ENCODE peak calls at places on chromosomes 3 and 15, in four cellular contexts. One of them, this sample, is unnamed.
A peak's percentile ranks its signal among the peaks of the same experiment; 100 is the strongest.

GRCh38 chr15:31472636-31473383 is 146.2 kb downstream of the KLF13 start:
- DNase-seq in SK-N-SH: no peak
- DNase-seq in coronary artery: peak; percentile 68
- DNase-seq in GM23248: peak; percentile 68
- DNase-seq in this sample: no peak

GRCh38 chr15:28979208-28979891 is 93.6 kb downstream of the APBA2 start:
- DNase-seq in SK-N-SH: no peak
- DNase-seq in coronary artery: no peak
- DNase-seq in GM23248: no peak
- DNase-seq in this sample: no peak

GRCh38 chr3:49386056-49386756 is 25.6 kb downstream of the RHOA start:
- DNase-seq in SK-N-SH: no peak
- DNase-seq in coronary artery: no peak
- DNase-seq in GM23248: no peak
- DNase-seq in this sample: no peak

GRCh38 chr3:126551839-126552687 is 6.7 kb downstream of the C3orf22 start:
- DNase-seq in SK-N-SH: peak; percentile 17
- DNase-seq in coronary artery: peak; percentile 52
- DNase-seq in GM23248: no peak
- DNase-seq in this sample: no peak

GRCh38 chr3:98770261-98771039 is 7.3 kb downstream of the ST3GAL6 start:
- DNase-seq in SK-N-SH: no peak
- DNase-seq in coronary artery: no peak
- DNase-seq in GM23248: no peak
- DNase-seq in this sample: peak; percentile 24

GRCh38 chr3:94136133-94136532 is 73.3 kb downstream of the NSUN3 start:
- DNase-seq in SK-N-SH: no peak
- DNase-seq in coronary artery: no peak
- DNase-seq in GM23248: no peak
- DNase-seq in this sample: no peak

GRCh38 chr3:98550833-98551232 is 19.1 kb downstream of the GPR15 start:
- DNase-seq in SK-N-SH: no peak
- DNase-seq in coronary artery: no peak
- DNase-seq in GM23248: no peak
- DNase-seq in this sample: no peak

GRCh38 chr3:189944285-189945145 is 176.2 kb downstream of the P3H2 start:
- DNase-seq in SK-N-SH: no peak
- DNase-seq in coronary artery: no peak
- DNase-seq in GM23248: no peak
- DNase-seq in this sample: no peak

GRCh38 chr15:52673734-52674133 is 5.5 kb downstream of the ATOSA start:
- DNase-seq in SK-N-SH: no peak
- DNase-seq in coronary artery: no peak
- DNase-seq in GM23248: no peak
- DNase-seq in this sample: no peak

GRCh38 chr15:26771917-26772587 is 814 bp downstream of the GABRB3 start:
- DNase-seq in SK-N-SH: peak; percentile 78
- DNase-seq in coronary artery: no peak
- DNase-seq in GM23248: peak; percentile 20
- DNase-seq in this sample: peak; percentile 54

GRCh38 chr3:184417619-184418327 is 37.9 kb downstream of the CHRD start:
- DNase-seq in SK-N-SH: peak; percentile 85
- DNase-seq in coronary artery: no peak
- DNase-seq in GM23248: peak; percentile 78
- DNase-seq in this sample: peak; percentile 40

GRCh38 chr3:10563396-10563795 is 58.0 kb upstream of the ATP2B2 start:
- DNase-seq in SK-N-SH: no peak
- DNase-seq in coronary artery: no peak
- DNase-seq in GM23248: no peak
- DNase-seq in this sample: no peak

GRCh38 chr3:134476977-134477376 is 8.8 kb downstream of the ANAPC13 start:
- DNase-seq in SK-N-SH: no peak
- DNase-seq in coronary artery: no peak
- DNase-seq in GM23248: peak; percentile 93
- DNase-seq in this sample: no peak

GRCh38 chr3:5187920-5188418 is 462 bp downstream of the EDEM1 start:
- DNase-seq in SK-N-SH: peak; percentile 76
- DNase-seq in coronary artery: peak; percentile 81
- DNase-seq in GM23248: peak; percentile 76
- DNase-seq in this sample: peak; percentile 57

GRCh38 chr3:50672656-50673055 is 2.1 kb upstream of the DOCK3 start:
- DNase-seq in SK-N-SH: no peak
- DNase-seq in coronary artery: no peak
- DNase-seq in GM23248: no peak
- DNase-seq in this sample: no peak

GRCh38 chr3:30098656-30099454 is 507.5 kb upstream of the TGFBR2 start:
- DNase-seq in SK-N-SH: no peak
- DNase-seq in coronary artery: no peak
- DNase-seq in GM23248: peak; percentile 81
- DNase-seq in this sample: no peak

GRCh38 chr3:7112523-7113056 is 251.7 kb downstream of the GRM7 start:
- DNase-seq in SK-N-SH: no peak
- DNase-seq in coronary artery: no peak
- DNase-seq in GM23248: no peak
- DNase-seq in this sample: no peak

GRCh38 chr15:74821091-74821789 is 5.2 kb upstream of the CPLX3 start:
- DNase-seq in SK-N-SH: peak; percentile 56
- DNase-seq in coronary artery: no peak
- DNase-seq in GM23248: peak; percentile 29
- DNase-seq in this sample: no peak

GRCh38 chr15:35078221-35078915 is 6.7 kb downstream of the NANOGP8 start:
- DNase-seq in SK-N-SH: peak; percentile 75
- DNase-seq in coronary artery: no peak
- DNase-seq in GM23248: peak; percentile 72
- DNase-seq in this sample: peak; percentile 18

GRCh38 chr3:4207672-4208071 is 95.5 kb upstream of the SETMAR start:
- DNase-seq in SK-N-SH: no peak
- DNase-seq in coronary artery: no peak
- DNase-seq in GM23248: no peak
- DNase-seq in this sample: no peak

GRCh38 chr3:177499779-177500423 is 302.6 kb upstream of the TBL1XR1 start:
- DNase-seq in SK-N-SH: no peak
- DNase-seq in coronary artery: no peak
- DNase-seq in GM23248: no peak
- DNase-seq in this sample: no peak

GRCh38 chr3:172465281-172465680 is 17.0 kb upstream of the GHSR start:
- DNase-seq in SK-N-SH: no peak
- DNase-seq in coronary artery: no peak
- DNase-seq in GM23248: no peak
- DNase-seq in this sample: no peak

GRCh38 chr3:50502584-50503423 is 630 bp downstream of the CACNA2D2 start:
- DNase-seq in SK-N-SH: peak; percentile 82
- DNase-seq in coronary artery: no peak
- DNase-seq in GM23248: peak; percentile 9
- DNase-seq in this sample: no peak

GRCh38 chr3:172586447-172586846 is 63.2 kb upstream of the TNFSF10 start:
- DNase-seq in SK-N-SH: no peak
- DNase-seq in coronary artery: no peak
- DNase-seq in GM23248: no peak
- DNase-seq in this sample: no peak

GRCh38 chr3:9976736-9977709 is 9.6 kb downstream of the EMC3 start:
- DNase-seq in SK-N-SH: no peak
- DNase-seq in coronary artery: peak; percentile 88
- DNase-seq in GM23248: peak; percentile 99
- DNase-seq in this sample: no peak

GRCh38 chr3:126959921-126960603 is 22.9 kb upstream of the PLXNA1 start:
- DNase-seq in SK-N-SH: peak; percentile 84
- DNase-seq in coronary artery: no peak
- DNase-seq in GM23248: peak; percentile 87
- DNase-seq in this sample: no peak

GRCh38 chr3:31170932-31171670 is 276.6 kb upstream of the GADL1 start:
- DNase-seq in SK-N-SH: no peak
- DNase-seq in coronary artery: no peak
- DNase-seq in GM23248: peak; percentile 89
- DNase-seq in this sample: no peak

GRCh38 chr3:158781859-158782258 is 20.0 kb upstream of the MFSD1 start:
- DNase-seq in SK-N-SH: no peak
- DNase-seq in coronary artery: no peak
- DNase-seq in GM23248: no peak
- DNase-seq in this sample: no peak

GRCh38 chr3:128922804-128923459 is 43.5 kb downstream of the ACAD9 start:
- DNase-seq in SK-N-SH: no peak
- DNase-seq in coronary artery: no peak
- DNase-seq in GM23248: no peak
- DNase-seq in this sample: no peak

GRCh38 chr15:95604634-95605036 is 725.9 kb upstream of the NR2F2 start:
- DNase-seq in SK-N-SH: no peak
- DNase-seq in coronary artery: no peak
- DNase-seq in GM23248: peak; percentile 90
- DNase-seq in this sample: no peak

GRCh38 chr3:122921791-122922651 is 105.5 kb downstream of the SEMA5B start:
- DNase-seq in SK-N-SH: no peak
- DNase-seq in coronary artery: no peak
- DNase-seq in GM23248: peak; percentile 8
- DNase-seq in this sample: no peak

GRCh38 chr3:143832433-143832832 is 15.8 kb downstream of the SLC9A9 start:
- DNase-seq in SK-N-SH: no peak
- DNase-seq in coronary artery: no peak
- DNase-seq in GM23248: peak; percentile 44
- DNase-seq in this sample: no peak

GRCh38 chr3:14925729-14926591 is 21.4 kb upstream of the NR2C2 start:
- DNase-seq in SK-N-SH: peak; percentile 70
- DNase-seq in coronary artery: no peak
- DNase-seq in GM23248: peak; percentile 72
- DNase-seq in this sample: no peak

GRCh38 chr3:114299421-114299820 is 5.6 kb downstream of the TIGIT start:
- DNase-seq in SK-N-SH: peak; percentile 57
- DNase-seq in coronary artery: no peak
- DNase-seq in GM23248: peak; percentile 36
- DNase-seq in this sample: no peak

GRCh38 chr3:150623945-150624344 is 20.8 kb downstream of the SELENOT start:
- DNase-seq in SK-N-SH: no peak
- DNase-seq in coronary artery: no peak
- DNase-seq in GM23248: no peak
- DNase-seq in this sample: no peak

GRCh38 chr3:96831175-96831574 is 16.8 kb downstream of the EPHA6 start:
- DNase-seq in SK-N-SH: no peak
- DNase-seq in coronary artery: no peak
- DNase-seq in GM23248: no peak
- DNase-seq in this sample: no peak

GRCh38 chr3:119338749-119339148 is 44.6 kb downstream of the ARHGAP31 start:
- DNase-seq in SK-N-SH: no peak
- DNase-seq in coronary artery: no peak
- DNase-seq in GM23248: no peak
- DNase-seq in this sample: no peak

GRCh38 chr3:3461317-3461716 is 281.8 kb upstream of the CRBN start:
- DNase-seq in SK-N-SH: no peak
- DNase-seq in coronary artery: no peak
- DNase-seq in GM23248: no peak
- DNase-seq in this sample: no peak

GRCh38 chr3:142028174-142028833 is 121.0 kb downstream of the TFDP2 start:
- DNase-seq in SK-N-SH: peak; percentile 49
- DNase-seq in coronary artery: no peak
- DNase-seq in GM23248: peak; percentile 80
- DNase-seq in this sample: no peak

GRCh38 chr15:65028921-65029735 is at the start of gene MTFMT:
- DNase-seq in SK-N-SH: peak; percentile 99
- DNase-seq in coronary artery: peak; percentile 90
- DNase-seq in GM23248: peak; percentile 92
- DNase-seq in this sample: peak; percentile 91
- H3K27ac ChIP-seq in SK-N-SH: peak within 1 kb of the TSS; percentile 26
- H3K27ac ChIP-seq in coronary artery: peak within 1 kb of the TSS; percentile 87
- H3K27ac ChIP-seq in GM23248: peak within 1 kb of the TSS; percentile 15
- H3K27ac ChIP-seq in this sample: peak within 1 kb of the TSS; percentile 56

GRCh38 chr3:23991236-23992050 is 46.4 kb downstream of the NR1D2 start:
- DNase-seq in SK-N-SH: peak; percentile 69
- DNase-seq in coronary artery: no peak
- DNase-seq in GM23248: peak; percentile 30
- DNase-seq in this sample: no peak
- H3K27ac ChIP-seq in SK-N-SH: peak overlapping the region; percentile 62
- H3K27ac ChIP-seq in coronary artery: peak overlapping the region; percentile 4
- H3K27ac ChIP-seq in GM23248: no peak overlapping the region
- H3K27ac ChIP-seq in this sample: peak overlapping the region; percentile 97

GRCh38 chr3:44339990-44340389 is 1.4 kb downstream of the TCAIM start:
- DNase-seq in SK-N-SH: no peak
- DNase-seq in coronary artery: no peak
- DNase-seq in GM23248: no peak
- DNase-seq in this sample: no peak
- H3K27ac ChIP-seq in SK-N-SH: no peak overlapping the region
- H3K27ac ChIP-seq in coronary artery: peak overlapping the region; percentile 42
- H3K27ac ChIP-seq in GM23248: no peak overlapping the region
- H3K27ac ChIP-seq in this sample: no peak overlapping the region

DNA sequence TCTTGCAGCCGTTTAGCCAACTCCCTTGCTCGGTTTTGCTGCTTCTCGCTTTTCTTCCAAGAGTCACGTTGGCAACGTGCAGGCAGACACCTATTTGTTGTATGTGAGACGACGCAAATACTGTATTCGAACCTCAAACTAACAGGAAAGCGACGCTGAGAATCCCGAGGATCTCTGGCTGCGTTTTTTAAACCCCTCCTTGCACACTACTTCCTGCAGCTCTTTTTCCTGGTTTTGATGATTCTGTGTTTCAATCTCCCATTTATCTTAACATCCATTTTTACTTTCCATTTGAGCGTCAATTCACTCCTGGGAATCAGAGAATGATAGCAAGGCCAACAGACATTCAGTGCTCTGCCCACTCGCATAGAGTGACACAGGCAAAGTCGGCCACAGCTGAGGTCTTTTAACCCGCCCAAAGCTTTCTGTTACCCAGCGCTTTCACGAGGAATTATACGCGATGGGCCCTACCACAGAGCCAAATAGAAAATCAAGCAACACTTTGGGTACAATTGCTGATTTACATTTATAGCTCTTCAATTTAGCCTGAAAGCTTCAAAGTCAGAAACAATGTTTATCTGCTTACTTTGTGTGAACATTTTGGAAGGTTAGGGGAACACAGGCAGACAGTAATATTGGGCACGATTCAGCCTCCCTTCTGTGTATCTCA is 1.6 kb upstream of the ANXA2 start:
- DNase-seq in SK-N-SH: no peak
- DNase-seq in coronary artery: no peak
- DNase-seq in GM23248: peak; percentile 63
- DNase-seq in this sample: no peak
- H3K27ac ChIP-seq in SK-N-SH: peak overlapping the region; percentile 99
- H3K27ac ChIP-seq in coronary artery: peak overlapping the region; percentile 98
- H3K27ac ChIP-seq in GM23248: peak overlapping the region; percentile 100
- H3K27ac ChIP-seq in this sample: no peak overlapping the region

This sample was measured in caudate nucleus.